ENCODE peak calls at places on chromosomes 7 and 10, in five cellular contexts. I, J, P, B and Y are unnamed samples. For H3K4me1, the result is how much of the 10 kb centered on the place peaks cover.

GRCh38 chr10:121245799-121246198 is 352.4 kb downstream of the FGFR2 start:
- DNase-seq in J (no peak), P (no peak), I (no peak), B (no peak), Y (no peak)

GRCh38 chr10:4984971-4985594 is 18.6 kb downstream of the AKR1C2 start:
- DNase-seq in P (no peak), B (peak), J (peak), I (no peak), Y (no peak)

GRCh38 chr10:60139798-60140566 is 233.6 kb upstream of the CCDC6 start:
- DNase-seq in P (no peak), I (no peak), J (no peak), B (no peak), Y (no peak)

GRCh38 chr7:22895491-22895890 is 72.8 kb upstream of the TOMM7 start:
- DNase-seq in I (no peak), P (no peak), J (no peak), B (no peak), Y (no peak)

GRCh38 chr10:88127266-88127665 is 263.8 kb downstream of the PTEN start:
- DNase-seq in I (no peak), B (no peak), J (no peak), P (no peak), Y (no peak)

GRCh38 chr10:120131183-120131582 is 238.7 kb downstream of the SEC23IP start:
- DNase-seq in J (no peak), P (no peak), I (no peak), B (no peak), Y (no peak)

GRCh38 chr7:101121996-101122932 is 4.6 kb upstream of the SERPINE1 start:
- DNase-seq in I (no peak), J (peak), P (peak), B (peak), Y (peak)

GRCh38 chr7:636396-636795 is 90.1 kb upstream of the DNAAF5 start:
- DNase-seq in I (peak), P (no peak), B (peak), J (no peak), Y (no peak)

GRCh38 chr10:54559498-54559897 is 241.5 kb downstream of the PCDH15 start:
- DNase-seq in J (no peak), B (no peak), I (no peak), P (no peak), Y (no peak)

GRCh38 chr7:150740053-150740452 is 2.8 kb downstream of the GIMAP5 start:
- DNase-seq in P (no peak), B (no peak), I (no peak), J (no peak), Y (no peak)

GRCh38 chr10:75284097-75284485 is 48.3 kb upstream of the COMTD1 start:
- DNase-seq in B (no peak), I (no peak), J (no peak), P (no peak), Y (no peak)

GRCh38 chr10:11149499-11149898 is 131.8 kb downstream of the CELF2 start:
- DNase-seq in J (no peak), P (no peak), B (no peak), I (peak), Y (no peak)

GRCh38 chr7:112201421-112201820 is 4.8 kb downstream of the DOCK4 start:
- DNase-seq in B (no peak), P (no peak), I (no peak), J (no peak), Y (no peak)

GRCh38 chr10:47370015-47370767 is 13.9 kb downstream of the ZNF488 start:
- DNase-seq in P (no peak), J (peak), B (peak), I (no peak), Y (no peak)

GRCh38 chr7:7051221-7051877 is 131.0 kb upstream of the C1GALT1 start:
- DNase-seq in P (no peak), I (no peak), J (no peak), B (no peak), Y (no peak)

GRCh38 chr7:52261052-52261451 is 774.4 kb upstream of the POM121L12 start:
- DNase-seq in P (no peak), I (no peak), B (no peak), J (no peak), Y (no peak)

GRCh38 chr7:112855227-112855626 is 65.0 kb upstream of the TMEM168 start:
- DNase-seq in J (no peak), P (no peak), I (no peak), B (no peak), Y (no peak)

GRCh38 chr7:139118803-139119485 is 9.4 kb upstream of the ZC3HAV1 start:
- DNase-seq in B (no peak), I (no peak), P (no peak), J (no peak), Y (no peak)

GRCh38 chr7:97503367-97504094 is 228.4 kb upstream of the TAC1 start:
- DNase-seq in P (no peak), I (no peak), B (no peak), J (no peak), Y (no peak)

GRCh38 chr7:70132802-70133201 is 534.5 kb downstream of the AUTS2 start:
- DNase-seq in J (no peak), B (no peak), I (no peak), P (no peak), Y (no peak)

GRCh38 chr7:107815254-107815882 is 12.3 kb upstream of the SLC26A3 start:
- DNase-seq in I (no peak), P (no peak), B (no peak), J (no peak), Y (no peak)

GRCh38 chr10:29576681-29577080 is 58.1 kb downstream of the SVIL start:
- DNase-seq in B (no peak), J (no peak), P (no peak), I (no peak), Y (no peak)

DNA sequence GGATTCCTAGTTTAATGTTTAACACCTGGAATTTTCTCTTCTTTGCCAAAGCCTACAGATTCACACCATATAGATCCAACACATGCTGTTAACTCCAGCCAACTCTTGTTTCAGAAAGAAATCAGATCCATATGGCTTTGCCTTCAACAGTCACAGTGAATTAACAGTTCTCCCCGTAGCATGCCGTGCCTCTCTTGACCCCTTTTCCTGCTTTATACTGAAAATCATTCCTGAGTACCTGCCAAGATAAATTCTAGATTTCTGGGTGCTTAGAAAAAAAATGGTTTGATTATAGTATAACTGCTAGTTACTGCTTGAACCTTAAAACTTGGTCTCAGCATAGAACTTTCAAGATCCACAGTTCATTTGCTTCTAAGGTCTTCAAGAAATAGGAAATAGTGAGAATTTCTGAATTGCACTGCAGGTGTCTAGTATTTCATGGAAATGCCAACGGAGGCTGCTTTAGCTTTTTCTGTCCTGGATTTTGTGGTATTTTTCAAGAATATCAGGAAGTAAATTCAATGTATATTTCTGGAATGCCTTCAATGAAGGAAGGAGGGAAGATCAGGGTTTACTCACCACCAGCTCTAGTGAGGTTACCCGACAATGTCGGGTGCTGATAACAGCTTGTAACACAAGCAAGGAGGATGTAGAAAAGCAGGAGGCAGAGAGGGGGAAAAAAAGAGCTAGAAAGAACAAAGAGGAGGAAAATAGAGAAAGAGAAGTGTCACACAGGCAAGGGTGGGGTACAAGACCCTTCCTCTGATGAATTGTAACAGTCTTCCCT is 6.6 kb downstream of the AASS start:
- DNase-seq in I (no peak), P (no peak), J (no peak), B (no peak), Y (no peak)
- H3K4me1 ChIP-seq in I (under half), P (under half), J (under half), B (under half), Y (under half)

GRCh38 chr10:131354380-131354779 is 42.9 kb upstream of the TCERG1L start:
- DNase-seq in I (no peak), P (no peak), B (no peak), J (no peak), Y (no peak)

GRCh38 chr10:131355116-131355515 is 43.6 kb upstream of the TCERG1L start:
- DNase-seq in J (no peak), I (no peak), P (no peak), B (no peak), Y (no peak)

GRCh38 chr10:131352765-131353290 is 41.3 kb upstream of the TCERG1L start:
- DNase-seq in J (no peak), B (no peak), P (no peak), I (no peak), Y (no peak)

GRCh38 chr10:131356442-131356841 is 44.9 kb upstream of the TCERG1L start:
- DNase-seq in J (no peak), P (no peak), I (no peak), B (no peak), Y (no peak)
- H3K27ac ChIP-seq in J (no peak), P (no peak), I (no peak), B (no peak), Y (no peak)

GRCh38 chr10:85641479-85641967 is 725.1 kb downstream of the GRID1 start:
- DNase-seq in I (no peak), J (no peak), P (no peak), B (no peak), Y (no peak)

GRCh38 chr10:85638797-85639196 is 727.8 kb downstream of the GRID1 start:
- DNase-seq in P (no peak), J (no peak), I (no peak), B (no peak), Y (no peak)

DNA sequence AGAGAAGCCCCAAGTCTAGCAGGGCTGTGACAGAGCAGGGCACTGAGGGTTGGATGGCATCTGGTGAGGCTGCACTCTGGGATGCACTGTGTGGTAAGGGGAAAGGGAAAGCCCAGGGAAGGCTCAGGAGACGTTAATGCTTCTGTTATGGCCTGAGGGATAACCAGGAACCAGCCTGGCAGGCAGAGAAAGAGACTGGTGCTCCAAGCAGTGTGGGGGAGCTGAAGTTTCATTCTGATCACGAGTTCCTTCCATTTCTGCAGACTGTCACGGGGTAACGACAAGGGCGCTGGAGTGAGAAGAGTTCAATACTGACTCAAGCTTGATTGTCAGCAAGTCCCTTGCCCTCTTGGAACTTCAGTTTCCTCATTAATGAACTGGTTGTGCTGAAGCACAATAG is 730.9 kb downstream of the GRID1 start:
- DNase-seq in P (no peak), I (no peak), J (no peak), B (no peak), Y (no peak)
- H3K4me3 ChIP-seq in P (no peak), I (no peak), J (no peak), B (no peak), Y (no peak)

GRCh38 chr10:103835121-103836045 is 20.0 kb downstream of the SH3PXD2A start:
- DNase-seq in I (no peak), J (peak), B (peak), P (peak), Y (no peak)
- H3K4me1 ChIP-seq in I (under half), J (under half), B (under half), P (half or more), Y (under half)

GRCh38 chr10:100327701-100328009 is 2.4 kb downstream of the PKD2L1 start:
- DNase-seq in P (no peak), J (no peak), B (no peak), I (no peak), Y (no peak)
- H3K27ac ChIP-seq in P (no peak), J (no peak), B (no peak), I (no peak), Y (no peak)

GRCh38 chr7:95265634-95266033 is 58.7 kb downstream of the PON1 start:
- DNase-seq in I (no peak), B (no peak), J (no peak), P (no peak), Y (no peak)

GRCh38 chr7:95263803-95264202 is 60.5 kb downstream of the PON1 start:
- DNase-seq in I (no peak), B (no peak), P (no peak), J (no peak), Y (no peak)

GRCh38 chr7:95262875-95263274 is 61.5 kb downstream of the PON1 start:
- DNase-seq in J (no peak), P (no peak), B (no peak), I (no peak), Y (no peak)

GRCh38 chr7:95267754-95268153 is 56.6 kb downstream of the PON1 start:
- DNase-seq in B (no peak), I (no peak), J (no peak), P (no peak), Y (no peak)

GRCh38 chr7:95264225-95264927 is 60.0 kb downstream of the PON1 start:
- DNase-seq in J (no peak), I (no peak), B (no peak), P (no peak), Y (no peak)
- H3K4me3 ChIP-seq in J (no peak), I (no peak), B (no peak), P (no peak), Y (no peak)

GRCh38 chr7:131000873-131001272 is 266.9 kb upstream of the KLF14 start:
- DNase-seq in J (no peak), P (no peak), B (no peak), I (no peak), Y (no peak)
- H3K4me1 ChIP-seq in J (under half), P (half or more), B (under half), I (half or more), Y (half or more)

GRCh38 chr10:79434816-79435215 is 10.6 kb downstream of the ZCCHC24 start:
- DNase-seq in J (peak), I (no peak), P (no peak), B (no peak), Y (no peak)

GRCh38 chr10:79437111-79437814 is 8.2 kb downstream of the ZCCHC24 start:
- DNase-seq in P (no peak), I (no peak), J (peak), B (no peak), Y (no peak)

GRCh38 chr10:79436850-79437103 is 8.6 kb downstream of the ZCCHC24 start:
- DNase-seq in B (no peak), J (peak), P (no peak), I (no peak), Y (no peak)

GRCh38 chr10:79435271-79436065 is 10.0 kb downstream of the ZCCHC24 start:
- DNase-seq in I (no peak), B (no peak), J (no peak), P (peak), Y (no peak)

GRCh38 chr10:79436066-79436849 is 9.2 kb downstream of the ZCCHC24 start:
- DNase-seq in J (peak), I (no peak), B (no peak), P (no peak), Y (no peak)
- H3K27ac ChIP-seq in J (no peak), I (no peak), B (peak), P (peak), Y (peak)

DNA sequence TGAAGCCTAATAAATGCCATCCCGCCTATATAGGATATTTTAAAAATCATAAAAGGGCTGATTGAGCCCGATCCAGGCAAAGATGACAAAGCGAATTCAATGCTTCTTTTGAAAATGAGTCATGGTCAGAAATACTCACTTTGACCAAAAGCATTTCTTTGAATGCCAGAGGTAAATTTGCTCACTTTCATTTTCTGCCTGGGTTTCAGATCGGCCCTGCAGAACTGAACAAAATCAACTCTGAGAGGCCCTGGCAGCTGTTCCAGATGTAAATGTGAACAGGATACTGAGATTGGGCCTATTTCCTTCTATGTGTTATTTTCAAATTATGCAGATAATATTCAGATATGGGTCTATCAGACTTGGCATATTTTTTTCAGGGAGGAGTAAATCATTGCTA is 114.8 kb upstream of the ARID5B start:
- DNase-seq in I (no peak), P (no peak), J (no peak), B (no peak), Y (no peak)
- H3K4me3 ChIP-seq in I (no peak), P (no peak), J (no peak), B (peak), Y (peak)

GRCh38 chr10:79407811-79408795 is 37.3 kb downstream of the ZCCHC24 start:
- DNase-seq in B (peak), J (peak), I (no peak), P (peak), Y (no peak)
- H3K4me1 ChIP-seq in B (half or more), J (under half), I (under half), P (under half), Y (half or more)